ENCODE peak calls at places on chromosomes 6 and 20, in eight cellular contexts. C is SHP77; P is T-helper 9 cell; B is activated naive CD4-positive, alpha-beta T cell; I is stimulated activated naive CD8-positive, alpha-beta T cell treated with anti-CD3 and anti-CD28 coated beads, Interleukin-15, Interleukin-2, amounts not matched to agents 100 U/mL and 50 U/mL, for 24 hours; S is A549; U is hepatocyte; O is AG20443. J is an unnamed sample.

GRCh38 chr6:13305256-13305650 is 23.1 kb downstream of the TBC1D7 start:
- DNase-seq in C (no peak), P (no peak), B (no peak), I (no peak), S (no peak), U (no peak), O (no peak), J (no peak)

GRCh38 chr6:144497650-144498049 is 212.5 kb downstream of the UTRN start:
- DNase-seq in C (no peak), P (no peak), B (no peak), I (no peak), S (no peak), U (no peak), O (no peak), J (no peak)

GRCh38 chr6:161066511-161066910 is 74.9 kb downstream of the MAP3K4 start:
- DNase-seq in C (no peak), P (no peak), B (no peak), I (no peak), S (no peak), U (no peak), O (peak; percentile 21), J (no peak)

GRCh38 chr6:38058022-38058421 is 238.5 kb downstream of the ZFAND3 start:
- DNase-seq in C (peak; percentile 17), P (no peak), B (no peak), I (peak; percentile 59), S (no peak), U (no peak), O (peak; percentile 42), J (peak; percentile 80)

GRCh38 chr6:146948790-146949342 is 255.4 kb upstream of the STXBP5 start:
- DNase-seq in C (no peak), P (no peak), B (no peak), I (no peak), S (no peak), U (no peak), O (no peak), J (no peak)

GRCh38 chr6:133774356-133774755 is 114.6 kb upstream of the TCF21 start:
- DNase-seq in C (no peak), P (no peak), B (no peak), I (no peak), S (no peak), U (no peak), O (peak; percentile 40), J (no peak)

GRCh38 chr20:57760698-57761412 is 51.0 kb upstream of the PMEPA1 start:
- DNase-seq in C (no peak), P (no peak), B (no peak), I (no peak), S (no peak), U (no peak), O (no peak), J (no peak)

GRCh38 chr20:13277663-13278295 is 56.7 kb downstream of the ISM1 start:
- DNase-seq in C (no peak), P (no peak), B (no peak), I (no peak), S (no peak), U (no peak), O (peak; percentile 85), J (no peak)

GRCh38 chr20:38883081-38883980 is 42.9 kb upstream of the FAM83D start:
- DNase-seq in C (peak; percentile 58), P (no peak), B (no peak), I (no peak), S (no peak), U (no peak), O (peak; percentile 38), J (no peak)

GRCh38 chr6:36028887-36029324 is 1.3 kb downstream of the MAPK14 start:
- DNase-seq in C (peak; percentile 15), P (peak; percentile 53), B (peak; percentile 20), I (peak; percentile 77), S (peak; percentile 8), U (peak; percentile 72), O (peak; percentile 47), J (peak; percentile 61)

GRCh38 chr20:31595654-31596411 is 9.3 kb upstream of the ID1 start:
- DNase-seq in C (peak; percentile 57), P (no peak), B (no peak), I (no peak), S (peak; percentile 74), U (peak; percentile 91), O (peak; percentile 93), J (no peak)

GRCh38 chr6:139496654-139497343 is 122.4 kb upstream of the CITED2 start:
- DNase-seq in C (no peak), P (no peak), B (no peak), I (no peak), S (no peak), U (no peak), O (no peak), J (no peak)

GRCh38 chr20:58822748-58823730 is 27.7 kb downstream of the GNAS-AS1 start:
- DNase-seq in C (no peak), P (no peak), B (no peak), I (no peak), S (no peak), U (no peak), O (no peak), J (no peak)

GRCh38 chr6:32623693-32624092 is 13.5 kb upstream of the HLA-DQA1 start:
- DNase-seq in C (no peak), P (no peak), B (no peak), I (no peak), S (no peak), U (no peak), O (no peak), J (no peak)

GRCh38 chr6:157538163-157538562 is 157.2 kb downstream of the ZDHHC14 start:
- DNase-seq in C (no peak), P (no peak), B (no peak), I (no peak), S (no peak), U (no peak), O (no peak), J (no peak)

GRCh38 chr20:53827996-53828672 is 234.5 kb upstream of the ZNF217 start:
- DNase-seq in C (no peak), P (no peak), B (no peak), I (no peak), S (no peak), U (peak; percentile 67), O (peak; percentile 58), J (peak; percentile 75)

GRCh38 chr6:84860493-84860892 is 96.1 kb upstream of the TBX18 start:
- DNase-seq in C (no peak), P (no peak), B (no peak), I (no peak), S (no peak), U (no peak), O (no peak), J (no peak)

GRCh38 chr6:35385457-35386202 is 43.3 kb downstream of the PPARD start:
- DNase-seq in C (no peak), P (no peak), B (no peak), I (no peak), S (no peak), U (peak; percentile 38), O (peak; percentile 71), J (no peak)

GRCh38 chr6:130981409-130981808 is 81.6 kb downstream of the EPB41L2 start:
- DNase-seq in C (no peak), P (no peak), B (no peak), I (no peak), S (no peak), U (peak; percentile 63), O (peak; percentile 22), J (no peak)

GRCh38 chr6:38302081-38302480 is 337.6 kb downstream of the BTBD9 start:
- DNase-seq in C (no peak), P (no peak), B (no peak), I (no peak), S (no peak), U (no peak), O (no peak), J (no peak)

GRCh38 chr6:17871169-17871479 is 116.3 kb downstream of the KIF13A start:
- DNase-seq in C (no peak), P (no peak), B (no peak), I (no peak), S (no peak), U (no peak), O (no peak), J (no peak)

GRCh38 chr6:162026843-162027242 is 700.7 kb downstream of the PRKN start:
- DNase-seq in C (no peak), P (no peak), B (no peak), I (no peak), S (no peak), U (no peak), O (no peak), J (no peak)

GRCh38 chr20:47502271-47502730 is 614 bp downstream of the NCOA3 start:
- DNase-seq in C (no peak), P (no peak), B (no peak), I (peak; percentile 44), S (no peak), U (peak; percentile 37), O (peak; percentile 25), J (peak; percentile 58)

GRCh38 chr20:50655325-50655880 is 35.9 kb downstream of the RIPOR3 start:
- DNase-seq in C (no peak), P (no peak), B (no peak), I (no peak), S (no peak), U (peak; percentile 76), O (peak; percentile 78), J (no peak)

GRCh38 chr20:62642666-62643520 is 590 bp downstream of the SLCO4A1 start:
- DNase-seq in C (no peak), P (peak; percentile 46), B (peak; percentile 34), I (peak; percentile 63), S (no peak), U (no peak), O (peak; percentile 38), J (peak; percentile 71)

GRCh38 chr20:24616258-24617079 is 147.0 kb downstream of the SYNDIG1 start:
- DNase-seq in C (peak; percentile 28), P (no peak), B (no peak), I (no peak), S (no peak), U (no peak), O (no peak), J (no peak)

GRCh38 chr6:129253731-129254130 is 370.8 kb downstream of the LAMA2 start:
- DNase-seq in C (no peak), P (no peak), B (no peak), I (no peak), S (no peak), U (no peak), O (no peak), J (no peak)

GRCh38 chr6:12083763-12084162 is 71.7 kb downstream of the HIVEP1 start:
- DNase-seq in C (no peak), P (no peak), B (no peak), I (no peak), S (no peak), U (no peak), O (peak; percentile 20), J (no peak)

GRCh38 chr6:68059894-68060293 is 575.2 kb upstream of the ADGRB3 start:
- DNase-seq in C (no peak), P (no peak), B (no peak), I (no peak), S (no peak), U (no peak), O (no peak), J (no peak)

GRCh38 chr20:34222208-34222607 is 19.0 kb upstream of the ASIP start:
- DNase-seq in C (no peak), P (no peak), B (no peak), I (no peak), S (no peak), U (peak; percentile 31), O (peak; percentile 82), J (peak; percentile 26)

J was measured in SW480.